ENCODE peak calls at places on chromosomes 13 and 19, in ten cellular contexts. One of them, this sample, is unnamed.

GRCh38 chr19:10152100-10152499 is 32.4 kb upstream of the EIF3G start:
- DNase-seq in CD8-positive, alpha-beta T cell: no peak
- DNase-seq in heart right ventricle: no peak
- DNase-seq in colonic mucosa: no peak
- DNase-seq in H1: no peak
- DNase-seq in fibroblast of villous mesenchyme: no peak
- DNase-seq in lung: no peak
- DNase-seq in astrocyte of the cerebellum: no peak
- DNase-seq in AG04449: no peak
- DNase-seq in hepatocyte: no peak
- DNase-seq in this sample: no peak

GRCh38 chr13:31891472-31891871 is 140.1 kb upstream of the FRY start:
- DNase-seq in colonic mucosa: no peak
- DNase-seq in hepatocyte: peak
- DNase-seq in heart right ventricle: no peak
- DNase-seq in lung: peak
- DNase-seq in astrocyte of the cerebellum: no peak
- DNase-seq in fibroblast of villous mesenchyme: no peak
- DNase-seq in H1: no peak
- DNase-seq in CD8-positive, alpha-beta T cell: no peak
- DNase-seq in AG04449: no peak
- DNase-seq in this sample: no peak

GRCh38 chr13:46270416-46270815 is 58.7 kb downstream of the LRRC63 start:
- DNase-seq in lung: no peak
- DNase-seq in heart right ventricle: no peak
- DNase-seq in H1: no peak
- DNase-seq in colonic mucosa: no peak
- DNase-seq in AG04449: no peak
- DNase-seq in CD8-positive, alpha-beta T cell: no peak
- DNase-seq in hepatocyte: no peak
- DNase-seq in astrocyte of the cerebellum: no peak
- DNase-seq in fibroblast of villous mesenchyme: no peak
- DNase-seq in this sample: no peak

GRCh38 chr13:114104626-114105350 is 27.6 kb downstream of the RASA3 start:
- DNase-seq in CD8-positive, alpha-beta T cell: peak
- DNase-seq in colonic mucosa: no peak
- DNase-seq in fibroblast of villous mesenchyme: no peak
- DNase-seq in lung: no peak
- DNase-seq in heart right ventricle: peak
- DNase-seq in AG04449: no peak
- DNase-seq in astrocyte of the cerebellum: no peak
- DNase-seq in H1: no peak
- DNase-seq in hepatocyte: no peak
- DNase-seq in this sample: no peak

GRCh38 chr13:111924676-111925075 is 142.3 kb upstream of the SOX1 start:
- DNase-seq in fibroblast of villous mesenchyme: no peak
- DNase-seq in lung: no peak
- DNase-seq in AG04449: no peak
- DNase-seq in heart right ventricle: no peak
- DNase-seq in CD8-positive, alpha-beta T cell: no peak
- DNase-seq in colonic mucosa: no peak
- DNase-seq in H1: no peak
- DNase-seq in astrocyte of the cerebellum: no peak
- DNase-seq in hepatocyte: no peak
- DNase-seq in this sample: no peak

GRCh38 chr13:105073041-105073440 is 1462.4 kb downstream of the EFNB2 start:
- DNase-seq in astrocyte of the cerebellum: no peak
- DNase-seq in colonic mucosa: no peak
- DNase-seq in heart right ventricle: no peak
- DNase-seq in lung: no peak
- DNase-seq in H1: no peak
- DNase-seq in fibroblast of villous mesenchyme: no peak
- DNase-seq in CD8-positive, alpha-beta T cell: no peak
- DNase-seq in hepatocyte: no peak
- DNase-seq in AG04449: no peak
- DNase-seq in this sample: no peak

GRCh38 chr19:55241935-55242464 is 13.4 kb upstream of the TMEM86B start:
- DNase-seq in fibroblast of villous mesenchyme: no peak
- DNase-seq in heart right ventricle: no peak
- DNase-seq in hepatocyte: no peak
- DNase-seq in astrocyte of the cerebellum: no peak
- DNase-seq in colonic mucosa: no peak
- DNase-seq in AG04449: no peak
- DNase-seq in H1: no peak
- DNase-seq in lung: no peak
- DNase-seq in CD8-positive, alpha-beta T cell: no peak
- DNase-seq in this sample: no peak

GRCh38 chr19:10260141-10260584 is 8.1 kb downstream of the MRPL4 start:
- DNase-seq in lung: peak
- DNase-seq in AG04449: no peak
- DNase-seq in H1: no peak
- DNase-seq in fibroblast of villous mesenchyme: no peak
- DNase-seq in heart right ventricle: no peak
- DNase-seq in CD8-positive, alpha-beta T cell: no peak
- DNase-seq in hepatocyte: peak
- DNase-seq in colonic mucosa: no peak
- DNase-seq in astrocyte of the cerebellum: no peak
- DNase-seq in this sample: no peak

GRCh38 chr19:40236026-40236355 is 9.5 kb upstream of the CCNP start:
- DNase-seq in colonic mucosa: no peak
- DNase-seq in CD8-positive, alpha-beta T cell: no peak
- DNase-seq in AG04449: no peak
- DNase-seq in lung: no peak
- DNase-seq in hepatocyte: no peak
- DNase-seq in astrocyte of the cerebellum: no peak
- DNase-seq in fibroblast of villous mesenchyme: no peak
- DNase-seq in H1: no peak
- DNase-seq in heart right ventricle: no peak
- DNase-seq in this sample: no peak
- TF ChIP-seq CTCF in colonic mucosa: no peak
- TF ChIP-seq CTCF in CD8-positive, alpha-beta T cell: no peak
- TF ChIP-seq CTCF in AG04449: no peak
- TF ChIP-seq CTCF in lung: no peak
- TF ChIP-seq CTCF in hepatocyte: no peak
- TF ChIP-seq CTCF in astrocyte of the cerebellum: no peak
- TF ChIP-seq CTCF in fibroblast of villous mesenchyme: no peak
- TF ChIP-seq CTCF in H1: no peak
- TF ChIP-seq CTCF in heart right ventricle: no peak
- TF ChIP-seq CTCF in this sample: no peak

GRCh38 chr13:51767100-51767499 is 36.9 kb downstream of the DHRS12 start:
- DNase-seq in hepatocyte: no peak
- DNase-seq in CD8-positive, alpha-beta T cell: no peak
- DNase-seq in AG04449: no peak
- DNase-seq in astrocyte of the cerebellum: no peak
- DNase-seq in colonic mucosa: no peak
- DNase-seq in heart right ventricle: no peak
- DNase-seq in fibroblast of villous mesenchyme: no peak
- DNase-seq in H1: no peak
- DNase-seq in lung: no peak
- DNase-seq in this sample: no peak
- TF ChIP-seq CTCF in hepatocyte: no peak
- TF ChIP-seq CTCF in CD8-positive, alpha-beta T cell: no peak
- TF ChIP-seq CTCF in AG04449: no peak
- TF ChIP-seq CTCF in astrocyte of the cerebellum: no peak
- TF ChIP-seq CTCF in colonic mucosa: no peak
- TF ChIP-seq CTCF in heart right ventricle: no peak
- TF ChIP-seq CTCF in fibroblast of villous mesenchyme: no peak
- TF ChIP-seq CTCF in H1: no peak
- TF ChIP-seq CTCF in lung: no peak
- TF ChIP-seq CTCF in this sample: no peak

DNA sequence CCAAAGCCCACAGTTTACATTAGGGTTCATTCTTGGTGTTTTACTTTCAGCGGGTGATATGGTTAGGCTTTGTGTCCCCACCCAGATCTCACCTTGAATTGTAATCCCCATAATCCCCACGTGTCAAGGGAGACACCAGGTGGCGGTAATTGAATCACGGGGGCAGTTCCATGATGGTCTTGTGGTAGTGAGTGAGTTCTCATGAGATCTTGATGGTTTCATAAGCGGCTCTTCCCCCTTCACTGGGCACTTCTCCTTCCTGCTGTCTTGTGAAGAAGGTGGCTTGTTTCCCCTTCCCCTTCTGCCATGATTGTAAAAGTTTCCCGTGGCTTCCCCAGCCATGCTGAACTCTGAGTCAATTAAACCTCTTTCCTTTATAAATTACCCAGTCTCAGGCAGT is 12.0 kb downstream of the FPR2 start:
- DNase-seq in CD8-positive, alpha-beta T cell: no peak
- DNase-seq in astrocyte of the cerebellum: no peak
- DNase-seq in H1: no peak
- DNase-seq in fibroblast of villous mesenchyme: no peak
- DNase-seq in lung: no peak
- DNase-seq in colonic mucosa: no peak
- DNase-seq in AG04449: no peak
- DNase-seq in hepatocyte: no peak
- DNase-seq in heart right ventricle: no peak
- DNase-seq in this sample: no peak
- TF ChIP-seq CTCF in CD8-positive, alpha-beta T cell: no peak
- TF ChIP-seq CTCF in astrocyte of the cerebellum: no peak
- TF ChIP-seq CTCF in H1: peak
- TF ChIP-seq CTCF in fibroblast of villous mesenchyme: no peak
- TF ChIP-seq CTCF in lung: no peak
- TF ChIP-seq CTCF in colonic mucosa: no peak
- TF ChIP-seq CTCF in AG04449: no peak
- TF ChIP-seq CTCF in hepatocyte: no peak
- TF ChIP-seq CTCF in heart right ventricle: no peak
- TF ChIP-seq CTCF in this sample: no peak

DNA sequence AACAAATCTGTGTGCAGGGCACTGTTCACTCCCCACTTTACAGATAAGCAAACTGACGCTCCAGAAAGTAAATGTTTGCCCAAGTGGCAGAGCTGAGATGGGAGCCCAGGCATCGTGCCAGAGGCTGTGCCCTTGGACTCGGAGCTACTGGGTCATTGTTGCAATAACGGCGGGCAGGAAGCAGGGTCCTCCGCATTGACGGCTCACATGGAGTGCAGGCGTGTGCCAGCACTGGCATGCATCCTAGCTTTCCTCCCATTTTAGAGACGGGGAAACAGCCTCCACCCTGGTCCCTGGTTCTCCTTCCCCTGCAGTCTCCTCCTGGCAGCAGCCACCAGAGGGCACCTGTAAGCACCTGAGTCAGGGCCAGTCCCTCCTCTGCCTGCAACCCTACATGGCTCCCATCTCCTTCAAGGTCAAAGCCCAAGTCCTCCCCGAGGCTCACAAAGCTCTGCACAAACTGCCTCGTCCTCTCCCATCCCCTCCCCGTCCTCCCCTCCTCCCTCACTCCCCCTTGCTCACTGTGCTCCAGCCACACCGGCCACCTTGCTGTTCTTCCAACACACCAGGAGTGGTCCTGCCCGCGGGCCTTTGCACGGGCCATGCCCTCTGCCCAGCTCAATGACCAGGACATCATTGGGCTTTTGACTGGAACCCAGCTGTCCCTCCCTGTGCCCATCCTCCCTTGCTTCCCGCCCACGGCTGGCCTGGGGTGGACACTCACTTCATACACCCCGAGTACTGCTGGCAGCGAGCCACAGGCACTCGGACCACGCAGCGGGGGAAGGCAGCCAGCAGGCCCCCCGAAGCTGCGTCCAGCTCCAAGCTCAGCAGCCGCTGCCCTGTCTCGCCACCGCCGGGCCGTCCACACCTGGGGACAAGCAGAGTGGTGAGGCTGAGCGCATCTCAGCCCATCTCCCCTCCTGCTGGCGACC is 7.7 kb upstream of the LRG1 start:
- DNase-seq in hepatocyte: peak
- DNase-seq in lung: no peak
- DNase-seq in fibroblast of villous mesenchyme: no peak
- DNase-seq in CD8-positive, alpha-beta T cell: no peak
- DNase-seq in H1: no peak
- DNase-seq in astrocyte of the cerebellum: no peak
- DNase-seq in AG04449: no peak
- DNase-seq in heart right ventricle: no peak
- DNase-seq in colonic mucosa: peak
- DNase-seq in this sample: no peak
- TF ChIP-seq CTCF in hepatocyte: no peak
- TF ChIP-seq CTCF in lung: no peak
- TF ChIP-seq CTCF in fibroblast of villous mesenchyme: peak
- TF ChIP-seq CTCF in CD8-positive, alpha-beta T cell: no peak
- TF ChIP-seq CTCF in H1: peak
- TF ChIP-seq CTCF in astrocyte of the cerebellum: peak
- TF ChIP-seq CTCF in AG04449: peak
- TF ChIP-seq CTCF in heart right ventricle: peak
- TF ChIP-seq CTCF in colonic mucosa: peak
- TF ChIP-seq CTCF in this sample: peak

GRCh38 chr19:33499671-33500506 is 21.7 kb downstream of the PEPD start:
- DNase-seq in heart right ventricle: no peak
- DNase-seq in astrocyte of the cerebellum: no peak
- DNase-seq in H1: no peak
- DNase-seq in fibroblast of villous mesenchyme: no peak
- DNase-seq in CD8-positive, alpha-beta T cell: no peak
- DNase-seq in hepatocyte: no peak
- DNase-seq in lung: no peak
- DNase-seq in colonic mucosa: no peak
- DNase-seq in AG04449: no peak
- DNase-seq in this sample: no peak
- TF ChIP-seq CTCF in heart right ventricle: no peak
- TF ChIP-seq CTCF in astrocyte of the cerebellum: no peak
- TF ChIP-seq CTCF in H1: no peak
- TF ChIP-seq CTCF in fibroblast of villous mesenchyme: no peak
- TF ChIP-seq CTCF in CD8-positive, alpha-beta T cell: no peak
- TF ChIP-seq CTCF in hepatocyte: no peak
- TF ChIP-seq CTCF in lung: no peak
- TF ChIP-seq CTCF in colonic mucosa: no peak
- TF ChIP-seq CTCF in AG04449: no peak
- TF ChIP-seq CTCF in this sample: no peak

DNA sequence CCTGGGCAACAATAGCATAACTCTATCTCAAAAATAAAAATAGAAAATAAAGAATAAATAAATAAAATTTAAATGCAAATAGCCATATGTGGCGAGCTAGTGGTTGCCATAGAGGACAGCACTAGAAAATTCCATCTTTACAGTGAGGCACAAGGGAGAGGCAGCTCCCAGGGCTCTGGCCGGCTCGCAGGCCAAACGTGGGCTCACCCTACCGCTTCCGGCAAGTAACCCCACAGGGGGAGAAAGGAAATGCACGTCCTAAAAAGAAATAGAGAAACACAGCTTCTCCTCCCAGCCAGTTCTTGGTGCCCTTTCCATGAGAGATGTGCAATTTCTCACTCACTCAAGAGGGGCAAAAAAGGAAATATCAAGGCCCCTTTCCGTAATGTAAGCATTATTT is 12.4 kb upstream of the GRWD1 start:
- DNase-seq in H1: no peak
- DNase-seq in astrocyte of the cerebellum: no peak
- DNase-seq in colonic mucosa: no peak
- DNase-seq in heart right ventricle: no peak
- DNase-seq in CD8-positive, alpha-beta T cell: no peak
- DNase-seq in fibroblast of villous mesenchyme: no peak
- DNase-seq in lung: no peak
- DNase-seq in hepatocyte: no peak
- DNase-seq in AG04449: no peak
- DNase-seq in this sample: no peak
- TF ChIP-seq CTCF in H1: no peak
- TF ChIP-seq CTCF in astrocyte of the cerebellum: no peak
- TF ChIP-seq CTCF in colonic mucosa: no peak
- TF ChIP-seq CTCF in heart right ventricle: no peak
- TF ChIP-seq CTCF in CD8-positive, alpha-beta T cell: no peak
- TF ChIP-seq CTCF in fibroblast of villous mesenchyme: no peak
- TF ChIP-seq CTCF in lung: no peak
- TF ChIP-seq CTCF in hepatocyte: no peak
- TF ChIP-seq CTCF in AG04449: no peak
- TF ChIP-seq CTCF in this sample: no peak